ENCODE peak calls at places on chromosome 10, in nine cellular contexts. N is suprapubic skin, V is K562, F is sigmoid colon, P is breast epithelium, K is prostate gland, O is HCT116, T is vagina, C is GM23338. D is an unnamed sample.

GRCh38 chr10:121732676-121733445 is 134.6 kb upstream of the FGFR2 start:
- DNase-seq in K (no peak), N (no peak), P (no peak), F (no peak), C (peak), V (no peak), T (no peak), O (no peak), D (no peak)

GRCh38 chr10:102642553-102643345 is 1.5 kb upstream of the TRIM8 start:
- DNase-seq in F (peak), K (peak), T (no peak), O (peak), N (no peak), V (peak), C (peak), P (no peak), D (no peak)

GRCh38 chr10:51743146-51743545 is 43.8 kb upstream of the CSTF2T start:
- DNase-seq in F (no peak), N (no peak), T (no peak), C (peak), O (no peak), P (no peak), K (no peak), V (no peak), D (no peak)

GRCh38 chr10:3538291-3538849 is 246.6 kb downstream of the KLF6 start:
- DNase-seq in V (no peak), K (no peak), O (no peak), P (no peak), F (no peak), C (no peak), T (no peak), N (no peak), D (no peak)

GRCh38 chr10:33122014-33122788 is 164.2 kb upstream of the ITGB1 start:
- DNase-seq in V (no peak), F (no peak), N (no peak), O (no peak), T (no peak), K (peak), P (no peak), C (no peak), D (no peak)

GRCh38 chr10:24816997-24817396 is 93.3 kb upstream of the ARHGAP21 start:
- DNase-seq in C (no peak), T (no peak), O (no peak), P (no peak), K (no peak), V (no peak), N (no peak), F (no peak), D (no peak)

GRCh38 chr10:63382066-63382465 is 83.7 kb downstream of the JMJD1C start:
- DNase-seq in O (no peak), T (no peak), N (no peak), C (no peak), P (no peak), V (no peak), K (no peak), F (no peak), D (no peak)

GRCh38 chr10:77189056-77189455 is 448.6 kb downstream of the KCNMA1 start:
- DNase-seq in V (no peak), P (no peak), N (no peak), T (no peak), O (no peak), K (no peak), F (no peak), C (no peak), D (no peak)

GRCh38 chr10:14220026-14220425 is 110.7 kb downstream of the FRMD4A start:
- DNase-seq in P (no peak), N (no peak), V (no peak), K (no peak), F (no peak), T (no peak), C (no peak), O (no peak), D (no peak)

GRCh38 chr10:3747984-3748383 is 37.0 kb downstream of the KLF6 start:
- DNase-seq in N (no peak), K (peak), F (no peak), P (no peak), V (no peak), C (no peak), T (no peak), O (no peak), D (no peak)

GRCh38 chr10:75426880-75427279 is 4.5 kb upstream of the LRMDA start:
- DNase-seq in C (no peak), F (no peak), N (no peak), T (no peak), K (no peak), O (no peak), P (no peak), V (no peak), D (no peak)

GRCh38 chr10:78175444-78175843 is 141.8 kb downstream of the RPS24 start:
- DNase-seq in O (no peak), F (no peak), T (no peak), P (no peak), V (no peak), K (no peak), C (no peak), N (no peak), D (no peak)

GRCh38 chr10:132396495-132397035 is 435 bp upstream of the PWWP2B start:
- DNase-seq in T (no peak), N (no peak), P (no peak), K (peak), V (peak), F (peak), O (no peak), C (peak), D (no peak)

GRCh38 chr10:132362151-132362611 is 30.2 kb downstream of the LRRC27 start:
- DNase-seq in T (no peak), K (no peak), V (no peak), N (peak), F (peak), C (no peak), O (no peak), P (no peak), D (no peak)

GRCh38 chr10:75512534-75512933 is 81.1 kb downstream of the LRMDA start:
- DNase-seq in C (peak), V (no peak), P (peak), N (no peak), F (peak), O (no peak), T (no peak), K (peak), D (no peak)

GRCh38 chr10:49783645-49784044 is 21.5 kb upstream of the OGDHL start:
- DNase-seq in N (no peak), O (no peak), C (peak), P (no peak), V (no peak), K (no peak), F (no peak), T (no peak), D (no peak)

GRCh38 chr10:118343115-118343514 is 991 bp upstream of the FAM204A start:
- DNase-seq in T (no peak), O (no peak), K (no peak), C (no peak), P (no peak), F (no peak), V (no peak), N (no peak), D (no peak)

GRCh38 chr10:8036521-8037198 is 17.8 kb upstream of the GATA3 start:
- DNase-seq in K (no peak), O (no peak), N (no peak), V (no peak), F (no peak), C (peak), T (no peak), P (no peak), D (no peak)

GRCh38 chr10:44393051-44393630 is 8.2 kb upstream of the CXCL12 start:
- DNase-seq in K (no peak), F (no peak), C (no peak), T (peak), N (no peak), V (no peak), O (no peak), P (no peak), D (no peak)

GRCh38 chr10:53357587-53357986 is 585.0 kb upstream of the MBL2 start:
- DNase-seq in K (no peak), P (no peak), T (no peak), N (no peak), F (no peak), C (no peak), V (no peak), O (no peak), D (no peak)

GRCh38 chr10:117635851-117636250 is 93.3 kb downstream of the EMX2 start:
- DNase-seq in V (no peak), T (peak), F (no peak), C (no peak), N (no peak), K (no peak), P (no peak), O (no peak), D (no peak)

GRCh38 chr10:88892223-88892967 is 12.3 kb downstream of the STAMBPL1 start:
- DNase-seq in F (no peak), C (peak), O (no peak), P (no peak), K (no peak), V (no peak), T (no peak), N (no peak), D (no peak)

GRCh38 chr10:35194906-35195305 is 68.3 kb downstream of the CREM start:
- DNase-seq in P (no peak), T (no peak), F (no peak), N (no peak), C (no peak), K (no peak), O (peak), V (peak), D (no peak)

GRCh38 chr10:35192645-35193249 is 66.1 kb downstream of the CREM start:
- DNase-seq in K (no peak), C (no peak), O (no peak), F (no peak), P (no peak), T (no peak), N (no peak), V (no peak), D (no peak)

GRCh38 chr10:35191523-35191922 is 64.9 kb downstream of the CREM start:
- DNase-seq in K (no peak), O (no peak), F (peak), P (no peak), N (no peak), T (no peak), C (no peak), V (peak), D (no peak)

GRCh38 chr10:35194471-35194870 is 67.8 kb downstream of the CREM start:
- DNase-seq in F (no peak), O (no peak), K (no peak), P (no peak), V (no peak), N (no peak), T (no peak), C (no peak), D (no peak)

DNA sequence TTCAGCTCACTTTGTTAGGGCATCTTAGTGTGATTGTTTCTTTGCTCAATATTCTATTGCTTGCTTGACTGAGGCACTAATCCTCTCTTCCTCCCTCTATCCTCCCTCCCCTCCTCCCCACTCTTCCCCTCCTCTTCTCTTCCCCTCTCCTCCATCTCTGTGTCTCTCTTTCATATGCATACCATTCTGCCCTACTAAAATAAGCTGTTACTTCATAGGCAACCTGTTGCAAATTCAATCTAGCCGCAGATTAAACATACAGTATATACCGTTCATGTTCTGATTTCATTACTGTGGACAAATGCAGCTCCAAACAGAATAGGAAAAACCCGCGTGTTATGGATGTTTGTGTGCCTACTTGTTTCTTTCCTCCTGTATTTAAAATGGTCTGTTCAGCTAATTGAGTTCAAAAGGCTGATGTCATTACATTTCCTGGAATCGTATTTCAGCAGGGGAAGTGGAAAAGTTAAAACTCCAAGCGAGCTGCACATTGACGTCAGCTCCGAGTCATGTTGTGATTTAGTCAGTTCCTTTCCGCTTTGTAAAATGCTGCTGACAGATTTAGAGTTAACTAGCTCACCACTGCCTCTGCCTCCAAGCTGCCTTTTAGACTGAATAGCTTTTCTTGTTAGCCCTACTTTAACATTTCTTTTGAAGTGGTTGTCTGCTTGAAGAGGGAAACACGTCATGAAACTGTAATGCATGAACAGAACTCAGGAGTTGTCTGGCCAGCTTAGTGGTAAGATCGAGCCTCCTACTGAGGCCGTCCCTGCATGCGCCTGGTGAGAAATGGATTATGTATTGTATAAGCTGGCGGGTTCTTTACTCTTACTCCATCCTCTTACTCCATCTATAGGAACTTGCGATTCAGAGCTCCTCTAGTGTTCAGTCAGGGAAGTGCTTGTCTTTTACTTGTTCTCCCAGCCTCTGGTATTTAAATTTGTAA is 69.0 kb downstream of the CREM start:
- DNase-seq in K (peak), O (peak), F (peak), V (peak), C (peak), N (no peak), T (peak), P (no peak), D (peak)
- TF ChIP-seq POLR2AphosphoS5 in K (peak), O (no peak), F (peak), V (peak), C (no peak), N (no peak), T (peak), P (no peak), D (no peak)

GRCh38 chr10:67072654-67073053 is 146.8 kb downstream of the LRRTM3 start:
- DNase-seq in T (no peak), K (no peak), V (no peak), N (no peak), F (no peak), C (no peak), O (no peak), P (no peak), D (no peak)
- TF ChIP-seq POLR2AphosphoS5 in T (no peak), K (no peak), V (no peak), N (no peak), F (no peak), C (no peak), O (no peak), P (no peak), D (no peak)

GRCh38 chr10:101000602-101000991 is 989 bp downstream of the LZTS2 start:
- DNase-seq in F (peak), O (no peak), N (no peak), P (no peak), V (no peak), K (no peak), C (no peak), T (no peak), D (no peak)

GRCh38 chr10:101002456-101002855 is 2.8 kb downstream of the LZTS2 start:
- DNase-seq in O (no peak), P (no peak), N (no peak), K (no peak), C (no peak), V (no peak), T (no peak), F (peak), D (no peak)

GRCh38 chr10:100999742-101000601 is at the start of gene LZTS2:
- DNase-seq in K (peak), V (peak), F (peak), C (peak), P (no peak), N (no peak), T (no peak), O (no peak), D (no peak)

GRCh38 chr10:100998991-100999741 is 442 bp upstream of the LZTS2 start:
- DNase-seq in N (peak), C (peak), O (no peak), T (no peak), V (peak), P (peak), F (peak), K (peak), D (no peak)

DNA sequence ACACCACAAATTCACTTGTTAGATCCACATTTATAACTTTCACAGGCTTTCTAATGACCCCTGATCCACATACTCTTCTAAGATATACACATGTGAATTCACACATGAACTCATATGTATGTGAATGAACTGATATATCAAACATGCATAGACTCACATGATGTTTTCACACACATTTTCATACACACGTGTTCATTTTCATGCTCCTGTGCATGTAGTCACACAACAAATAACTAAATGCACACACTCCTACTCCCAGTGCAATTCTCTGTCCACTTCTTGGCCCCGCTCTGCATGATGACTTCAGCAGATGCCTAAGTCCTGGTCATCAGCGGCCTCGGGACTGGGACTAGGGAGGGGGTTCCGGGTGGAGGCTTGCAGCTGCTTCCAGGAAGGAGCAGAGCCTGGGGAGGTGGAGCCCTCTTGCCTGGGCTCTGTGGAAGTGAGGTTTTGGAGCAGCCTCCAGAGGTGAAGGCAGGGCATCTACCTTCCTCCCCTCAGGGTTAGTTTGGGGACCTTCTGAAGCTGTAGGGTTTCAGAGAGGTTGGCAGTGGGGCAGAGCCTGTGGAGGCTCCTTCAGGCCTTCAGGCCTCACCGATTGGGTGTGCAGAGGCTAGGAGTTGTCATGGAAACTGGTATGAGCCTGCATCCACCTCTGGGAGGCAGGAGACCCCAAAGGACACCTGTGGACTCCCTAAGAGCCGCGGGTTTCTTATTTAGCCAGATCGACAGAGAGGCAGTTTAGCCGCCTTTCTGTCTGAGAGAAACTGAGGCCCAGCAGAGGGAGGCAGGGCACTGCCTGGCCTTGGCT is 1.8 kb downstream of the LZTS2 start:
- DNase-seq in F (peak), C (no peak), N (peak), V (peak), K (peak), O (no peak), T (peak), P (peak), D (no peak)
- TF ChIP-seq POLR2AphosphoS5 in F (peak), C (no peak), N (no peak), V (no peak), K (peak), O (no peak), T (peak), P (peak), D (no peak)

GRCh38 chr10:128125944-128126764 is at the start of gene MKI67:
- DNase-seq in O (peak), C (peak), T (no peak), V (peak), K (peak), P (peak), N (peak), F (peak), D (peak)
- TF ChIP-seq POLR2AphosphoS5 in O (peak), C (peak), T (no peak), V (peak), K (peak), P (no peak), N (no peak), F (no peak), D (peak)

GRCh38 chr10:22309180-22310000 is 6.8 kb upstream of the COMMD3 start:
- DNase-seq in F (no peak), O (no peak), C (no peak), P (no peak), T (no peak), V (no peak), K (no peak), N (no peak), D (no peak)
- TF ChIP-seq POLR2AphosphoS5 in F (no peak), O (no peak), C (no peak), P (no peak), T (no peak), V (no peak), K (no peak), N (no peak), D (no peak)

GRCh38 chr10:29838529-29838928 is 203.8 kb upstream of the SVIL start:
- DNase-seq in T (no peak), K (no peak), C (no peak), O (no peak), F (peak), N (no peak), V (no peak), P (no peak), D (no peak)
- TF ChIP-seq POLR2AphosphoS5 in T (peak), K (peak), C (no peak), O (no peak), F (peak), N (no peak), V (no peak), P (no peak), D (no peak)

GRCh38 chr10:17216217-17216900 is 11.7 kb upstream of the VIM start:
- DNase-seq in N (no peak), P (no peak), O (peak), F (no peak), C (no peak), V (peak), T (no peak), K (no peak), D (no peak)
- TF ChIP-seq POLR2AphosphoS5 in N (no peak), P (peak), O (peak), F (peak), C (no peak), V (no peak), T (peak), K (no peak), D (no peak)

GRCh38 chr10:119871881-119872609 is 598 bp downstream of the MCMBP start:
- DNase-seq in N (peak), O (peak), V (peak), F (peak), P (peak), K (peak), T (no peak), C (peak), D (no peak)

GRCh38 chr10:119878524-119878923 is 5.9 kb upstream of the MCMBP start:
- DNase-seq in V (no peak), K (no peak), N (no peak), P (no peak), C (no peak), T (no peak), O (no peak), F (no peak), D (no peak)

GRCh38 chr10:119867317-119867716 is 5.3 kb downstream of the MCMBP start:
- DNase-seq in K (no peak), N (no peak), T (no peak), O (no peak), C (no peak), V (no peak), P (no peak), F (no peak), D (no peak)

GRCh38 chr10:119872610-119872859 is at the start of gene MCMBP:
- DNase-seq in C (no peak), O (no peak), T (no peak), V (no peak), K (no peak), F (no peak), N (no peak), P (no peak), D (no peak)

GRCh38 chr10:119872860-119873671 is 423 bp upstream of the MCMBP start:
- DNase-seq in P (peak), F (peak), O (peak), T (peak), V (peak), C (peak), N (peak), K (peak), D (no peak)
- TF ChIP-seq POLR2AphosphoS5 in P (peak), F (peak), O (peak), T (no peak), V (peak), C (peak), N (no peak), K (peak), D (peak)

GRCh38 chr10:112716924-112717348 is 233.1 kb upstream of the TCF7L2 start:
- DNase-seq in P (no peak), T (no peak), O (peak), K (no peak), C (no peak), V (no peak), F (no peak), N (no peak), D (no peak)
- TF ChIP-seq POLR2AphosphoS5 in P (no peak), T (no peak), O (peak), K (no peak), C (no peak), V (no peak), F (no peak), N (no peak), D (no peak)